ENCODE peak calls at places on chromosome 3, in four cellular contexts. H is AG09319, I is neuronal stem cell, A is NCI-H1417. Q is an unnamed sample.

GRCh38 chr3:31341130-31341529 is 191.6 kb upstream of the STT3B start:
- DNase-seq in H (no peak), I (no peak), A (no peak), Q (no peak)

GRCh38 chr3:171183042-171183441 is 156.5 kb upstream of the SLC2A2 start:
- DNase-seq in H (no peak), I (no peak), A (no peak), Q (no peak)

GRCh38 chr3:190574473-190574872 is 60.6 kb downstream of the IL1RAP start:
- DNase-seq in H (no peak), I (no peak), A (no peak), Q (no peak)

GRCh38 chr3:167066977-167067843 is 312.9 kb downstream of the ZBBX start:
- DNase-seq in H (no peak), I (no peak), A (peak; percentile 95), Q (peak; percentile 100)

GRCh38 chr3:51371943-51372557 is 13.0 kb upstream of the MANF start:
- DNase-seq in H (peak; percentile 46), I (peak; percentile 71), A (peak; percentile 48), Q (peak; percentile 12)

GRCh38 chr3:101954946-101955345 is 105.6 kb downstream of the NFKBIZ start:
- DNase-seq in H (no peak), I (no peak), A (no peak), Q (no peak)

GRCh38 chr3:124934577-124934976 is at the start of gene MUC13:
- DNase-seq in H (no peak), I (no peak), A (no peak), Q (no peak)

GRCh38 chr3:43764471-43764870 is 73.7 kb downstream of the ABHD5 start:
- DNase-seq in H (no peak), I (no peak), A (no peak), Q (no peak)

GRCh38 chr3:65326574-65326973 is 638.8 kb upstream of the ADAMTS9 start:
- DNase-seq in H (no peak), I (no peak), A (no peak), Q (no peak)

GRCh38 chr3:66472313-66473134 is 28.3 kb downstream of the LRIG1 start:
- DNase-seq in H (no peak), I (no peak), A (no peak), Q (no peak)

GRCh38 chr3:127551178-127551577 is 39.4 kb downstream of the TPRA1 start:
- DNase-seq in H (no peak), I (no peak), A (no peak), Q (no peak)

GRCh38 chr3:71008350-71008923 is 575.1 kb downstream of the FOXP1 start:
- DNase-seq in H (no peak), I (no peak), A (no peak), Q (no peak)

GRCh38 chr3:68088216-68088615 is 433.8 kb upstream of the SUCLG2 start:
- DNase-seq in H (no peak), I (no peak), A (no peak), Q (peak; percentile 36)

GRCh38 chr3:150450906-150451305 is 42.8 kb downstream of the TSC22D2 start:
- DNase-seq in H (no peak), I (no peak), A (no peak), Q (no peak)

GRCh38 chr3:56119575-56120349 is 348.5 kb downstream of the ERC2 start:
- DNase-seq in H (peak; percentile 72), I (no peak), A (no peak), Q (no peak)

GRCh38 chr3:34405159-34405558 is 606.7 kb downstream of the PDCD6IP start:
- DNase-seq in H (no peak), I (no peak), A (no peak), Q (no peak)

GRCh38 chr3:139122612-139123011 is 77.9 kb upstream of the PRR23C start:
- DNase-seq in H (no peak), I (no peak), A (no peak), Q (no peak)

GRCh38 chr3:158809642-158810041 is 7.8 kb downstream of the MFSD1 start:
- DNase-seq in H (no peak), I (no peak), A (no peak), Q (no peak)

Q was measured in NCI-H1105 treated with DMSO at 0.1 percent for 48 hours.